ENCODE peak calls at places on chromosomes 6 and 20, in six cellular contexts. Q is stimulated activated CD8-positive, alpha-beta memory T cell treated with anti-CD3 and anti-CD28 coated beads, Interleukin-4, amount 100 ng/mL, for 24 hours; A is HTR-8/SVneo; B is Calu3; N is ELR; V is cardiac fibroblast. H is an unnamed sample.

GRCh38 chr20:10282930-10283556 is 64.4 kb downstream of the SNAP25 start:
- DNase-seq in N (peak; percentile 83), V (peak; percentile 52), B (no peak), Q (no peak), A (no peak), H (no peak)

GRCh38 chr6:160102956-160103824 is 18.4 kb upstream of the SLC22A1 start:
- DNase-seq in N (peak; percentile 55), V (peak; percentile 62), A (peak; percentile 20), Q (no peak), B (peak; percentile 26), H (peak; percentile 6)

GRCh38 chr20:35395728-35396127 is 16.0 kb downstream of the UQCC1 start:
- DNase-seq in N (peak; percentile 69), Q (no peak), V (peak; percentile 84), A (no peak), B (no peak), H (peak; percentile 89)

GRCh38 chr20:57048027-57048869 is 218.2 kb downstream of the BMP7 start:
- DNase-seq in B (peak; percentile 62), Q (no peak), V (no peak), N (peak; percentile 81), A (peak; percentile 98), H (peak; percentile 41)

GRCh38 chr6:83885984-83886383 is 26.5 kb downstream of the CYB5R4 start:
- DNase-seq in A (no peak), Q (no peak), B (no peak), V (no peak), N (no peak), H (no peak)

GRCh38 chr6:131858765-131859490 is 51.1 kb downstream of the ENPP1 start:
- DNase-seq in A (no peak), N (peak; percentile 76), Q (no peak), V (peak; percentile 51), B (no peak), H (no peak)

GRCh38 chr6:70813885-70814284 is 143.0 kb downstream of the B3GAT2 start:
- DNase-seq in Q (no peak), B (no peak), V (no peak), A (no peak), N (no peak), H (no peak)

GRCh38 chr6:81889644-81890043 is 137.2 kb upstream of the TENT5A start:
- DNase-seq in V (no peak), Q (no peak), A (no peak), B (no peak), N (no peak), H (no peak)

GRCh38 chr6:18242062-18242851 is 22.1 kb downstream of the DEK start:
- DNase-seq in N (peak; percentile 96), B (no peak), A (no peak), V (peak; percentile 96), Q (no peak), H (peak; percentile 60)

GRCh38 chr20:56072165-56072564 is 66.8 kb upstream of the CBLN4 start:
- DNase-seq in N (no peak), Q (no peak), B (no peak), V (no peak), A (no peak), H (no peak)

GRCh38 chr20:11919046-11919445 is 1.4 kb downstream of the BTBD3 start:
- DNase-seq in Q (no peak), A (no peak), N (no peak), B (no peak), V (peak; percentile 17), H (no peak)